ENCODE peak calls at places on chromosomes 2 and 18, in five cellular contexts. Z is choroid plexus epithelial cell, F is HCT116, S is GM06990, Y is fibroblast of lung. M is an unnamed sample.

GRCh38 chr2:33104052-33104623 is 157.4 kb downstream of the LTBP1 start:
- DNase-seq in S (no peak), Y (peak), Z (peak), F (peak), M (peak)

GRCh38 chr18:9762561-9762960 is 54.5 kb downstream of the RAB31 start:
- DNase-seq in Z (no peak), Y (no peak), S (no peak), F (no peak), M (no peak)

GRCh38 chr18:35542356-35542755 is 39.2 kb upstream of the GALNT1 start:
- DNase-seq in S (no peak), Y (no peak), Z (no peak), F (no peak), M (no peak)

GRCh38 chr18:35386600-35387366 is 9.6 kb upstream of the ZNF396 start:
- DNase-seq in Z (peak), S (peak), Y (peak), F (peak), M (peak)

GRCh38 chr2:199764273-199764800 is 86.7 kb downstream of the FTCDNL1 start:
- DNase-seq in S (no peak), Y (no peak), Z (no peak), F (no peak), M (no peak)

GRCh38 chr2:20578895-20579825 is 71.7 kb downstream of the HS1BP3 start:
- DNase-seq in Y (peak), S (peak), F (peak), Z (peak), M (peak)

GRCh38 chr18:75799449-75800330 is 372.2 kb upstream of the SMIM21 start:
- DNase-seq in Z (no peak), Y (no peak), F (no peak), S (no peak), M (peak)

GRCh38 chr18:52190630-52191029 is 149.4 kb upstream of the DCC start:
- DNase-seq in Z (no peak), F (no peak), Y (no peak), S (no peak), M (no peak)

GRCh38 chr18:50009772-50010171 is 185.2 kb downstream of the MYO5B start:
- DNase-seq in Y (peak), F (peak), Z (peak), S (peak), M (peak)

GRCh38 chr18:73774836-73775509 is 372.7 kb downstream of the FBXO15 start:
- DNase-seq in Z (no peak), F (no peak), Y (no peak), S (no peak), M (no peak)

GRCh38 chr2:1476617-1477195 is 63.4 kb downstream of the TPO start:
- DNase-seq in Z (no peak), S (no peak), Y (no peak), F (no peak), M (no peak)

GRCh38 chr2:61426267-61426897 is 44.5 kb downstream of the USP34 start:
- DNase-seq in Z (peak), S (peak), Y (peak), F (peak), M (no peak)

GRCh38 chr18:61189376-61189775 is 143.9 kb upstream of the CDH20 start:
- DNase-seq in F (no peak), Y (no peak), Z (no peak), S (no peak), M (no peak)

GRCh38 chr2:109005686-109006204 is 16.7 kb upstream of the EDAR start:
- DNase-seq in Z (no peak), Y (peak), F (no peak), S (no peak), M (no peak)

GRCh38 chr2:105776560-105776928 is 31.8 kb downstream of the NCK2 start:
- DNase-seq in Z (no peak), Y (no peak), S (no peak), F (no peak), M (no peak)
- H3K4me3 ChIP-seq in Z (no peak), Y (no peak), S (no peak), F (no peak), M (no peak)

DNA sequence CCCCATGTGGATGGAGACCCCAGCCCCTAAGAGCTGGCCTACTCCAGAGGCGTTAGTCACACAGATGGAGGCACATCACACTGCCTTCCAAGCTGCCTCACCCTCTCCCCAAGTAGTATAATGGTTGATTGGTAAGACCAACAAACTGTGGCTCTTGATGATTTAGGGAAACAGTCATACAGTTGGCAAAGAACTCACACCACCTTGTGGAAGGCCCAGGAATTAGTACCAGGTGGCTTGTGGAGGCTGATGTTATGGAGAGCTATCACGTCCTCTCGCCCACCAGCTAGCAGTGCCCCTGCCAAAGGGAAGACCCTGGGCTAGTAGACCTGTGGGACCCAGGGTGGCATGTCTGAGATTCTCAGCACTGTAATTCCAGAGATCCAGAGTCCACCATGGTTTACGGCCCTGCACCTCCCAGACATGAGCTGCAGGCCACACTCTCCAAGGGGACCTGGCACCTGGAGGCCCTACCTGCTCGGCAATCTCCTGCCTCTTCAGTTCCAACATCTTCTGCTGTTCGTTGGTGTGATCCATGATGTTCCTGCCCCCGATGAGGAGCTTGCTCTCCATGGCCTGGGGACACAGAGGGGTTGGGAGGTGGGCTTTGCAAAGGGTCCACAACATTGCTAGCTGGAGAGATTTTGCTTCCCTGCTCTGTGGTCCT is 26.3 kb downstream of the KIF3C start:
- DNase-seq in S (no peak), F (no peak), Y (no peak), Z (peak), M (no peak)
- TF ChIP-seq CTCF in S (peak), F (peak), Y (no peak), Z (peak), M (no peak)

DNA sequence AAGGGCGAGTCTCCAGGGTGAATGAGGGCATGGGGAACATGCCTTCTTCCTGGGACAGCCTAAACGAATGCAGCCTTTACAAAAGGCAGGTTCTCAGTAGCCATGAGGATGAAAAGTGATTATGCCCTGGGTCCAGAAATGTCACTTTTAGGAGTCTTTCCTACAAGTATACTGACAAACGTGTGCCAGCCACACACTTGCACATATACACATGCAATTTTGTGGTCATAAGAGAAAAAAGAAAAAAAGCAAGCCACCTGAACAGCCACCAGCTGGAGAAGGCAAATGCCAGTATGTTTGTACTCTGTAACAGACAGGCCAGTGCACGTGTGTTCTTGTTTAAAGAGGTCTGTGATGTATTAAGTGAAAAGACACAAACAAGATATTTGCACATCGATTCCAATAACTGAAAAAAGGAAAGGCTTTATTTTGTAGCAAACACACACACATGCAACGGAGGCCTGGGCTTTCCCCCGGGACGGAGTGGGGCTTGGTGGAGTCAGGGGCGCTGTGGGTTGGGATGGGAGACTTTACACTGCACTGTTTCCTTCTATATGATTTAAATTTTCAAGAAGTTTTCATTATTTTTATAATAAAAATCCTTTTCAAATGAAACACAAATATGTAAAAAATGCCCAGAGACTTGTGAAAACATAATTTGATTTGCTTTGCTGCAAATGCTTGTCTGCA is 108.4 kb downstream of the FAM210A start:
- DNase-seq in Z (no peak), F (no peak), S (no peak), Y (no peak), M (no peak)
- H3K4me3 ChIP-seq in Z (no peak), F (no peak), S (no peak), Y (no peak), M (no peak)

DNA sequence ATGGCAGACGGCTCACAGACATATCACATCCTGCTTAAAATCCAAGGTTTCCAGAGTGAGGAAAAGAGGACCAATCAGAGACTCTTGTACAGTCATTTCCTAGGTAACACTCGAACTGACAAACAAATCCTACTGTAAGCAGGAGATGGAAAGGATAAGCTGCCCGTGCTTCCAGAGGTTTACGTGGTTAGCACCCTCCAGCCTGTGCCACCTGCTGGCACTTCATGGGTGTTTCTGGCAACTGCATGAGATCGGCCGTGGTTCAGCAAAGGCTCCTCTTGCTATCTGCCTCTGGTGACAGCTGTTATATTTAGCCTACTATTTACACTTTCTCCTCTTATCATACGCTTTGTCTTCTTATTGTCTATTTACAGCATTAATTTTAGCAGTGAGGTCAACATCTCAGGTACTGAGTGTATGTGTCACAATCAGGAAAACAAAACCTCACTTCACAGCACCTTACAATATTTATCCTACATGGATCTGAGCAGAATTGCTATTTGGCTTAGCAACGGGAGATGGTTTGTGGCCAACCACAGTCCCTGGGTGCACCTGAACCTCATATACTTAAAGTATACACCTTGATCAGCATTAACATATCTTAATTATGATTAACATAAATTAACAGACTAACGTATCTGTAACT is 226.9 kb downstream of the TMEM163 start:
- DNase-seq in Z (no peak), Y (no peak), F (peak), S (no peak), M (peak)
- TF ChIP-seq CTCF in Z (no peak), Y (no peak), F (peak), S (no peak), M (no peak)

GRCh38 chr2:143802871-143803650 is 673.8 kb downstream of the ARHGAP15 start:
- DNase-seq in Z (peak), S (peak), Y (peak), F (no peak), M (no peak)
- H3K4me3 ChIP-seq in Z (no peak), S (no peak), Y (no peak), F (no peak), M (no peak)

GRCh38 chr2:216340280-216340631 is 32.0 kb downstream of the MARCHF4 start:
- DNase-seq in Z (no peak), F (no peak), Y (no peak), S (no peak), M (no peak)

GRCh38 chr2:216341151-216341550 is 31.1 kb downstream of the MARCHF4 start:
- DNase-seq in Z (no peak), Y (peak), F (no peak), S (no peak), M (no peak)

GRCh38 chr2:216343221-216343985 is 28.9 kb downstream of the MARCHF4 start:
- DNase-seq in S (no peak), F (no peak), Y (no peak), Z (peak), M (peak)

GRCh38 chr2:216335252-216335651 is 37.0 kb downstream of the MARCHF4 start:
- DNase-seq in Z (no peak), S (no peak), Y (no peak), F (no peak), M (no peak)

DNA sequence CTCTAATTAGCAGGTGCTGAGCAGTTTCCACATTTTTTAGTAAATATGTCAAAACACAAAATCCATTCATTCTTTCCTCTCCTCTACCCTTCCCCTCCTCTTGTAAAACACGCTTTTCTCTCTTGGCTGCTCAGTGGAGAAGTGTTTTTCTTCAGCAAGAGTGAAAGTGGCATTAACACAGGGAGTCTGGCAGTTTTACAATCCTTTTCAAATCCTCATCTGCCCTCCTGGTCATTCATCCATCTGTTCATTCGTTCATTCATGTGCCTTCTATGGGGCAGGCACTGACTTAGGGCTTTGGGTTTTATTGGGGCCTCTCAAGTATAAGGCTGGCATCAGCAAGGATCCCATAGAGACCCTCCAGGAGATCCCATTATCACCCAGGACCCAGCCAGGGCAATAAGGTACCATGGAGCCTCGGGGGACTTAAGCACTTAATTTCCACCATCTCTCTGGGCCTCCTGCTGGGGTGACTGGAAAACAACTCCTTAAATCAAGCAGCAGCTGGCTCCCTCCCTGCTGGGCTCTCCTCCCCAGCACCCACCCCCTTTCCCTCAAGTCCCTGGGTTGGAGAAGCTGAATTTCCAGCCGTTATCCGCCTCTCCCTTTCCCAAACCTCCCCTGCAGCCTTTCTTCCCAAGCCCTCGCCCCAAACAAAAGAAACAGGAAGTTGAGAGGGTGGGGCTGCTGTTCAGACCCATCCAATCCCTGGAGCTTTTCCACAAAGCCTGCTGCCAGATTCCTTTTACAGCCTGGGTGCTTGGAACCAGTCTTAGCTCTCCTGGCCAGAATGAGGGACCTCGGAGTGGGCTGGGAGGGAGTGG is 32.6 kb downstream of the MARCHF4 start:
- DNase-seq in F (no peak), Y (peak), S (no peak), Z (peak), M (peak)
- TF ChIP-seq CTCF in F (no peak), Y (peak), S (no peak), Z (peak), M (peak)

GRCh38 chr2:106890611-106891010 is 4.6 kb upstream of the ST6GAL2 start:
- DNase-seq in F (no peak), Z (no peak), S (no peak), Y (no peak), M (no peak)
- H3K4me3 ChIP-seq in F (no peak), Z (no peak), S (no peak), Y (no peak), M (no peak)

GRCh38 chr2:12219761-12220160 is 473.3 kb downstream of the LPIN1 start:
- DNase-seq in Z (no peak), S (no peak), Y (no peak), F (no peak), M (no peak)
- TF ChIP-seq CTCF in Z (no peak), S (no peak), Y (no peak), F (no peak), M (no peak)

M was measured in fibroblast of villous mesenchyme.